ENCODE peak calls at places on chromosomes 7 and 10, in six cellular contexts. One of them, this sample, is unnamed.

GRCh38 chr10:67261300-67261797 is 335.5 kb downstream of the LRRTM3 start:
- DNase-seq in HFFc6: no peak
- DNase-seq in pancreas: no peak
- DNase-seq in esophagus squamous epithelium: no peak
- DNase-seq in activated CD4-positive, alpha-beta T cell treated with anti-CD3 and anti-CD28 coated beads, Interleukin-2, amount 10 ng/mL, durations not matched to agents 7 days and 5 days: no peak
- DNase-seq in CD8-positive, alpha-beta memory T cell: no peak
- DNase-seq in this sample: no peak

GRCh38 chr10:132977076-132977475 is 34.7 kb upstream of the CFAP46 start:
- DNase-seq in HFFc6: no peak
- DNase-seq in pancreas: no peak
- DNase-seq in esophagus squamous epithelium: no peak
- DNase-seq in activated CD4-positive, alpha-beta T cell treated with anti-CD3 and anti-CD28 coated beads, Interleukin-2, amount 10 ng/mL, durations not matched to agents 7 days and 5 days: no peak
- DNase-seq in CD8-positive, alpha-beta memory T cell: no peak
- DNase-seq in this sample: no peak

GRCh38 chr7:159050703-159051102 is 94.0 kb downstream of the VIPR2 start:
- DNase-seq in HFFc6: no peak
- DNase-seq in pancreas: no peak
- DNase-seq in esophagus squamous epithelium: no peak
- DNase-seq in activated CD4-positive, alpha-beta T cell treated with anti-CD3 and anti-CD28 coated beads, Interleukin-2, amount 10 ng/mL, durations not matched to agents 7 days and 5 days: no peak
- DNase-seq in CD8-positive, alpha-beta memory T cell: no peak
- DNase-seq in this sample: no peak

GRCh38 chr7:143185551-143185950 is 2.3 kb downstream of the TAS2R39 start:
- DNase-seq in HFFc6: no peak
- DNase-seq in pancreas: no peak
- DNase-seq in esophagus squamous epithelium: no peak
- DNase-seq in activated CD4-positive, alpha-beta T cell treated with anti-CD3 and anti-CD28 coated beads, Interleukin-2, amount 10 ng/mL, durations not matched to agents 7 days and 5 days: no peak
- DNase-seq in CD8-positive, alpha-beta memory T cell: no peak
- DNase-seq in this sample: no peak

GRCh38 chr7:124429923-124430322 is 335.7 kb downstream of the GPR37 start:
- DNase-seq in HFFc6: no peak
- DNase-seq in pancreas: no peak
- DNase-seq in esophagus squamous epithelium: no peak
- DNase-seq in activated CD4-positive, alpha-beta T cell treated with anti-CD3 and anti-CD28 coated beads, Interleukin-2, amount 10 ng/mL, durations not matched to agents 7 days and 5 days: no peak
- DNase-seq in CD8-positive, alpha-beta memory T cell: no peak
- DNase-seq in this sample: no peak

GRCh38 chr10:48926255-48926654 is 13.4 kb downstream of the LRRC18 start:
- DNase-seq in HFFc6: no peak
- DNase-seq in pancreas: no peak
- DNase-seq in esophagus squamous epithelium: no peak
- DNase-seq in activated CD4-positive, alpha-beta T cell treated with anti-CD3 and anti-CD28 coated beads, Interleukin-2, amount 10 ng/mL, durations not matched to agents 7 days and 5 days: no peak
- DNase-seq in CD8-positive, alpha-beta memory T cell: no peak
- DNase-seq in this sample: no peak

GRCh38 chr7:31114593-31115343 is 62.7 kb downstream of the ADCYAP1R1 start:
- DNase-seq in HFFc6: peak
- DNase-seq in pancreas: peak
- DNase-seq in esophagus squamous epithelium: no peak
- DNase-seq in activated CD4-positive, alpha-beta T cell treated with anti-CD3 and anti-CD28 coated beads, Interleukin-2, amount 10 ng/mL, durations not matched to agents 7 days and 5 days: no peak
- DNase-seq in CD8-positive, alpha-beta memory T cell: no peak
- DNase-seq in this sample: no peak

GRCh38 chr7:39621261-39621660 is 2.1 kb upstream of the RALA start:
- DNase-seq in HFFc6: peak
- DNase-seq in pancreas: no peak
- DNase-seq in esophagus squamous epithelium: no peak
- DNase-seq in activated CD4-positive, alpha-beta T cell treated with anti-CD3 and anti-CD28 coated beads, Interleukin-2, amount 10 ng/mL, durations not matched to agents 7 days and 5 days: no peak
- DNase-seq in CD8-positive, alpha-beta memory T cell: no peak
- DNase-seq in this sample: peak

GRCh38 chr7:90155206-90155605 is 937 bp downstream of the STEAP1 start:
- DNase-seq in HFFc6: no peak
- DNase-seq in pancreas: no peak
- DNase-seq in esophagus squamous epithelium: no peak
- DNase-seq in activated CD4-positive, alpha-beta T cell treated with anti-CD3 and anti-CD28 coated beads, Interleukin-2, amount 10 ng/mL, durations not matched to agents 7 days and 5 days: no peak
- DNase-seq in CD8-positive, alpha-beta memory T cell: no peak
- DNase-seq in this sample: no peak

GRCh38 chr10:93160829-93161228 is 87.1 kb downstream of the CYP26A1 start:
- DNase-seq in HFFc6: peak
- DNase-seq in pancreas: peak
- DNase-seq in esophagus squamous epithelium: no peak
- DNase-seq in activated CD4-positive, alpha-beta T cell treated with anti-CD3 and anti-CD28 coated beads, Interleukin-2, amount 10 ng/mL, durations not matched to agents 7 days and 5 days: no peak
- DNase-seq in CD8-positive, alpha-beta memory T cell: no peak
- DNase-seq in this sample: peak

GRCh38 chr7:33643497-33643896 is 261.8 kb upstream of the BMPER start:
- DNase-seq in HFFc6: no peak
- DNase-seq in pancreas: no peak
- DNase-seq in esophagus squamous epithelium: no peak
- DNase-seq in activated CD4-positive, alpha-beta T cell treated with anti-CD3 and anti-CD28 coated beads, Interleukin-2, amount 10 ng/mL, durations not matched to agents 7 days and 5 days: no peak
- DNase-seq in CD8-positive, alpha-beta memory T cell: no peak
- DNase-seq in this sample: no peak

GRCh38 chr7:54729096-54729495 is 29.9 kb downstream of the SEC61G start:
- DNase-seq in HFFc6: no peak
- DNase-seq in pancreas: no peak
- DNase-seq in esophagus squamous epithelium: no peak
- DNase-seq in activated CD4-positive, alpha-beta T cell treated with anti-CD3 and anti-CD28 coated beads, Interleukin-2, amount 10 ng/mL, durations not matched to agents 7 days and 5 days: no peak
- DNase-seq in CD8-positive, alpha-beta memory T cell: no peak
- DNase-seq in this sample: no peak

GRCh38 chr7:71694678-71695077 is 562.7 kb downstream of the GALNT17 start:
- DNase-seq in HFFc6: no peak
- DNase-seq in pancreas: no peak
- DNase-seq in esophagus squamous epithelium: no peak
- DNase-seq in activated CD4-positive, alpha-beta T cell treated with anti-CD3 and anti-CD28 coated beads, Interleukin-2, amount 10 ng/mL, durations not matched to agents 7 days and 5 days: no peak
- DNase-seq in CD8-positive, alpha-beta memory T cell: no peak
- DNase-seq in this sample: no peak

GRCh38 chr10:87618470-87619423 is 40.9 kb upstream of the PAPSS2 start:
- DNase-seq in HFFc6: no peak
- DNase-seq in pancreas: peak
- DNase-seq in esophagus squamous epithelium: no peak
- DNase-seq in activated CD4-positive, alpha-beta T cell treated with anti-CD3 and anti-CD28 coated beads, Interleukin-2, amount 10 ng/mL, durations not matched to agents 7 days and 5 days: no peak
- DNase-seq in CD8-positive, alpha-beta memory T cell: no peak
- DNase-seq in this sample: no peak

GRCh38 chr7:25843467-25843866 is 308.5 kb upstream of the NFE2L3 start:
- DNase-seq in HFFc6: no peak
- DNase-seq in pancreas: no peak
- DNase-seq in esophagus squamous epithelium: no peak
- DNase-seq in activated CD4-positive, alpha-beta T cell treated with anti-CD3 and anti-CD28 coated beads, Interleukin-2, amount 10 ng/mL, durations not matched to agents 7 days and 5 days: no peak
- DNase-seq in CD8-positive, alpha-beta memory T cell: no peak
- DNase-seq in this sample: no peak

GRCh38 chr7:29156798-29157461 is 10.6 kb upstream of the CPVL start:
- DNase-seq in HFFc6: no peak
- DNase-seq in pancreas: no peak
- DNase-seq in esophagus squamous epithelium: no peak
- DNase-seq in activated CD4-positive, alpha-beta T cell treated with anti-CD3 and anti-CD28 coated beads, Interleukin-2, amount 10 ng/mL, durations not matched to agents 7 days and 5 days: no peak
- DNase-seq in CD8-positive, alpha-beta memory T cell: no peak
- DNase-seq in this sample: no peak

GRCh38 chr7:157022681-157023588 is 12.5 kb upstream of the MNX1 start:
- DNase-seq in HFFc6: no peak
- DNase-seq in pancreas: no peak
- DNase-seq in esophagus squamous epithelium: no peak
- DNase-seq in activated CD4-positive, alpha-beta T cell treated with anti-CD3 and anti-CD28 coated beads, Interleukin-2, amount 10 ng/mL, durations not matched to agents 7 days and 5 days: no peak
- DNase-seq in CD8-positive, alpha-beta memory T cell: no peak
- DNase-seq in this sample: no peak

GRCh38 chr7:54014765-54015164 is 527.4 kb upstream of the VSTM2A start:
- DNase-seq in HFFc6: no peak
- DNase-seq in pancreas: no peak
- DNase-seq in esophagus squamous epithelium: no peak
- DNase-seq in activated CD4-positive, alpha-beta T cell treated with anti-CD3 and anti-CD28 coated beads, Interleukin-2, amount 10 ng/mL, durations not matched to agents 7 days and 5 days: no peak
- DNase-seq in CD8-positive, alpha-beta memory T cell: no peak
- DNase-seq in this sample: no peak

This sample was measured in RCC 7860.